ENCODE peak calls at places on chromosome 20, in four cellular contexts. One of them, this sample, is unnamed.

GRCh38 chr20:35663813-35664543 is 722 bp downstream of the CPNE1 start:
- DNase-seq in GM12878: no peak
- DNase-seq in K562: peak
- DNase-seq in HepG2: peak
- DNase-seq in this sample: peak

GRCh38 chr20:53613748-53614147 is 20.1 kb upstream of the ZNF217 start:
- DNase-seq in HepG2: no peak
- DNase-seq in K562: no peak
- DNase-seq in GM12878: no peak
- DNase-seq in this sample: no peak

GRCh38 chr20:49615401-49616153 is 47.6 kb upstream of the PTGIS start:
- DNase-seq in K562: no peak
- DNase-seq in GM12878: no peak
- DNase-seq in HepG2: peak
- DNase-seq in this sample: peak

GRCh38 chr20:32674362-32674789 is 635 bp upstream of the C20orf203 start:
- DNase-seq in GM12878: no peak
- DNase-seq in HepG2: peak
- DNase-seq in K562: peak
- DNase-seq in this sample: peak

GRCh38 chr20:18267815-18268214 is 20.5 kb upstream of the ZNF133 start:
- DNase-seq in GM12878: no peak
- DNase-seq in HepG2: no peak
- DNase-seq in K562: no peak
- DNase-seq in this sample: no peak

GRCh38 chr20:10360878-10361277 is 73.1 kb downstream of the MKKS start:
- DNase-seq in GM12878: no peak
- DNase-seq in K562: no peak
- DNase-seq in HepG2: no peak
- DNase-seq in this sample: no peak

GRCh38 chr20:36975085-36975829 is 23.7 kb upstream of the SAMHD1 start:
- DNase-seq in K562: no peak
- DNase-seq in GM12878: no peak
- DNase-seq in HepG2: no peak
- DNase-seq in this sample: no peak

GRCh38 chr20:61640846-61641245 is 388.8 kb downstream of the CDH4 start:
- DNase-seq in K562: no peak
- DNase-seq in GM12878: no peak
- DNase-seq in HepG2: no peak
- DNase-seq in this sample: no peak

GRCh38 chr20:46512943-46513844 is at the start of gene ZNF334:
- DNase-seq in K562: peak
- DNase-seq in HepG2: peak
- DNase-seq in GM12878: no peak
- DNase-seq in this sample: no peak

GRCh38 chr20:5397418-5397817 is 80.7 kb upstream of the PROKR2 start:
- DNase-seq in K562: no peak
- DNase-seq in HepG2: no peak
- DNase-seq in GM12878: no peak
- DNase-seq in this sample: no peak

GRCh38 chr20:11922561-11922960 is 4.9 kb downstream of the BTBD3 start:
- DNase-seq in GM12878: no peak
- DNase-seq in HepG2: no peak
- DNase-seq in K562: no peak
- DNase-seq in this sample: no peak

GRCh38 chr20:42955713-42956112 is 234.0 kb downstream of the PTPRT start:
- DNase-seq in HepG2: no peak
- DNase-seq in K562: no peak
- DNase-seq in GM12878: no peak
- DNase-seq in this sample: no peak

GRCh38 chr20:59939879-59940128 is 301 bp downstream of the PPP1R3D start:
- DNase-seq in HepG2: no peak
- DNase-seq in GM12878: no peak
- DNase-seq in K562: peak
- DNase-seq in this sample: no peak

GRCh38 chr20:25453035-25453810 is 45.8 kb downstream of the GINS1 start:
- DNase-seq in GM12878: no peak
- DNase-seq in HepG2: no peak
- DNase-seq in K562: no peak
- DNase-seq in this sample: peak

GRCh38 chr20:10655723-10656122 is 18.1 kb downstream of the JAG1 start:
- DNase-seq in GM12878: no peak
- DNase-seq in HepG2: no peak
- DNase-seq in K562: no peak
- DNase-seq in this sample: no peak

GRCh38 chr20:17617212-17617867 is 47.5 kb downstream of the DSTN start:
- DNase-seq in HepG2: peak
- DNase-seq in GM12878: no peak
- DNase-seq in K562: peak
- DNase-seq in this sample: peak

GRCh38 chr20:15310361-15310760 is 972.9 kb upstream of the FLRT3 start:
- DNase-seq in HepG2: no peak
- DNase-seq in K562: no peak
- DNase-seq in GM12878: no peak
- DNase-seq in this sample: no peak

GRCh38 chr20:41476013-41476441 is 109.4 kb upstream of the EMILIN3 start:
- DNase-seq in HepG2: no peak
- DNase-seq in GM12878: no peak
- DNase-seq in K562: no peak
- DNase-seq in this sample: no peak

GRCh38 chr20:36491901-36492617 is 49.3 kb upstream of the MYL9 start:
- DNase-seq in HepG2: no peak
- DNase-seq in GM12878: no peak
- DNase-seq in K562: no peak
- DNase-seq in this sample: no peak

GRCh38 chr20:31484001-31484400 is 8.9 kb downstream of the REM1 start:
- DNase-seq in HepG2: no peak
- DNase-seq in GM12878: no peak
- DNase-seq in K562: peak
- DNase-seq in this sample: peak

GRCh38 chr20:60210779-60211617 is 252.8 kb downstream of the CDH26 start:
- DNase-seq in K562: peak
- DNase-seq in GM12878: no peak
- DNase-seq in HepG2: peak
- DNase-seq in this sample: peak

GRCh38 chr20:40563296-40563950 is 125.6 kb downstream of the MAFB start:
- DNase-seq in K562: peak
- DNase-seq in HepG2: no peak
- DNase-seq in GM12878: no peak
- DNase-seq in this sample: peak

GRCh38 chr20:29123861-29124260 is 2133.6 kb upstream of the DEFB115 start:
- DNase-seq in GM12878: no peak
- DNase-seq in HepG2: no peak
- DNase-seq in K562: no peak
- DNase-seq in this sample: no peak

GRCh38 chr20:44023515-44024371 is 109.1 kb downstream of the TOX2 start:
- DNase-seq in HepG2: no peak
- DNase-seq in GM12878: no peak
- DNase-seq in K562: no peak
- DNase-seq in this sample: no peak

GRCh38 chr20:10040070-10040970 is 5.5 kb downstream of the ANKEF1 start:
- DNase-seq in HepG2: peak
- DNase-seq in K562: no peak
- DNase-seq in GM12878: no peak
- DNase-seq in this sample: peak

GRCh38 chr20:36666181-36666740 is 20.3 kb upstream of the SLA2 start:
- DNase-seq in K562: no peak
- DNase-seq in GM12878: no peak
- DNase-seq in HepG2: peak
- DNase-seq in this sample: no peak

GRCh38 chr20:23326774-23327173 is 23.8 kb upstream of the NXT1 start:
- DNase-seq in HepG2: no peak
- DNase-seq in K562: no peak
- DNase-seq in GM12878: no peak
- DNase-seq in this sample: no peak

GRCh38 chr20:49591217-49591865 is 23.4 kb upstream of the PTGIS start:
- DNase-seq in K562: no peak
- DNase-seq in HepG2: no peak
- DNase-seq in GM12878: no peak
- DNase-seq in this sample: no peak

GRCh38 chr20:17295151-17295726 is 68.4 kb downstream of the PCSK2 start:
- DNase-seq in GM12878: no peak
- DNase-seq in K562: no peak
- DNase-seq in HepG2: no peak
- DNase-seq in this sample: no peak

GRCh38 chr20:9241232-9241692 is 172.4 kb downstream of the PLCB4 start:
- DNase-seq in GM12878: no peak
- DNase-seq in K562: no peak
- DNase-seq in HepG2: no peak
- DNase-seq in this sample: peak

GRCh38 chr20:57965441-57965840 is 255.6 kb upstream of the PMEPA1 start:
- DNase-seq in K562: no peak
- DNase-seq in GM12878: no peak
- DNase-seq in HepG2: no peak
- DNase-seq in this sample: no peak

GRCh38 chr20:57968111-57968510 is 258.3 kb upstream of the PMEPA1 start:
- DNase-seq in K562: no peak
- DNase-seq in GM12878: no peak
- DNase-seq in HepG2: no peak
- DNase-seq in this sample: no peak

GRCh38 chr20:57967364-57967763 is 257.5 kb upstream of the PMEPA1 start:
- DNase-seq in K562: no peak
- DNase-seq in HepG2: no peak
- DNase-seq in GM12878: no peak
- DNase-seq in this sample: no peak

GRCh38 chr20:57964011-57964862 is 254.4 kb upstream of the PMEPA1 start:
- DNase-seq in K562: no peak
- DNase-seq in GM12878: no peak
- DNase-seq in HepG2: no peak
- DNase-seq in this sample: no peak

GRCh38 chr20:57966609-57967008 is 256.8 kb upstream of the PMEPA1 start:
- DNase-seq in HepG2: no peak
- DNase-seq in K562: no peak
- DNase-seq in GM12878: no peak
- DNase-seq in this sample: no peak
- TF ChIP-seq MYC in HepG2: no peak
- TF ChIP-seq MYC in K562: no peak
- TF ChIP-seq MYC in GM12878: no peak
- TF ChIP-seq MYC in this sample: no peak

DNA sequence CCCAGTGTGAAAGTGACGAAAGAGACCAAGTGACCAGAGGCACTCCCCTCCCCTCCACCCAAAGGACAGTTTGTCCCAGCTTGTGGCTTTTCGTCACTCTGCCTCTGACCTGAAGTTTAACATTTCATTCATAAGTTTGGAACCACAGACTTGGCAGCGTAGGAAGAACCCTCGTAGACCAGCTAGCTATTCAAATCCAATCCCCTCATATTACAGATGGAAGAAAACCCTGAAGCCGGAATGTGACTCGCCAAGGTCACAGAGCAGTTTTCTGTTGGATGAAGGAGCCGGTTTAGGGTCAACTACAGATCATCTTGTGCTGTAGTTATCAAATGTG is 3.9 kb upstream of the SYS1 start:
- DNase-seq in K562: no peak
- DNase-seq in GM12878: no peak
- DNase-seq in HepG2: no peak
- DNase-seq in this sample: no peak
- TF ChIP-seq BHLHE40 in K562: no peak
- TF ChIP-seq BHLHE40 in GM12878: no peak
- TF ChIP-seq BHLHE40 in HepG2: no peak
- TF ChIP-seq BHLHE40 in this sample: no peak

GRCh38 chr20:45052698-45053440 is 48.1 kb downstream of the KCNS1 start:
- DNase-seq in GM12878: peak
- DNase-seq in K562: no peak
- DNase-seq in HepG2: no peak
- DNase-seq in this sample: no peak

GRCh38 chr20:45049438-45049837 is 51.5 kb downstream of the KCNS1 start:
- DNase-seq in GM12878: no peak
- DNase-seq in K562: no peak
- DNase-seq in HepG2: no peak
- DNase-seq in this sample: no peak

GRCh38 chr20:45051497-45052060 is 49.3 kb downstream of the KCNS1 start:
- DNase-seq in GM12878: peak
- DNase-seq in HepG2: no peak
- DNase-seq in K562: no peak
- DNase-seq in this sample: no peak

GRCh38 chr20:45047581-45048119 is 53.3 kb downstream of the KCNS1 start:
- DNase-seq in HepG2: no peak
- DNase-seq in GM12878: no peak
- DNase-seq in K562: no peak
- DNase-seq in this sample: no peak

GRCh38 chr20:45049904-45050471 is 50.9 kb downstream of the KCNS1 start:
- DNase-seq in HepG2: no peak
- DNase-seq in K562: no peak
- DNase-seq in GM12878: no peak
- DNase-seq in this sample: no peak
- TF ChIP-seq MYC in HepG2: no peak
- TF ChIP-seq MYC in K562: no peak
- TF ChIP-seq MYC in GM12878: no peak
- TF ChIP-seq MYC in this sample: no peak

GRCh38 chr20:58567437-58567836 is 52.2 kb upstream of the APCDD1L start:
- DNase-seq in HepG2: no peak
- DNase-seq in K562: no peak
- DNase-seq in GM12878: no peak
- DNase-seq in this sample: no peak

GRCh38 chr20:58569211-58570125 is 54.3 kb upstream of the APCDD1L start:
- DNase-seq in HepG2: no peak
- DNase-seq in K562: no peak
- DNase-seq in GM12878: no peak
- DNase-seq in this sample: no peak

GRCh38 chr20:58568441-58568931 is 53.3 kb upstream of the APCDD1L start:
- DNase-seq in K562: no peak
- DNase-seq in GM12878: no peak
- DNase-seq in HepG2: no peak
- DNase-seq in this sample: no peak

GRCh38 chr20:58565461-58566175 is 50.4 kb upstream of the APCDD1L start:
- DNase-seq in GM12878: no peak
- DNase-seq in HepG2: no peak
- DNase-seq in K562: no peak
- DNase-seq in this sample: no peak

GRCh38 chr20:58566981-58567380 is 51.8 kb upstream of the APCDD1L start:
- DNase-seq in GM12878: no peak
- DNase-seq in HepG2: no peak
- DNase-seq in K562: no peak
- DNase-seq in this sample: no peak
- TF ChIP-seq BHLHE40 in GM12878: no peak
- TF ChIP-seq BHLHE40 in HepG2: no peak
- TF ChIP-seq BHLHE40 in K562: no peak
- TF ChIP-seq BHLHE40 in this sample: no peak

DNA sequence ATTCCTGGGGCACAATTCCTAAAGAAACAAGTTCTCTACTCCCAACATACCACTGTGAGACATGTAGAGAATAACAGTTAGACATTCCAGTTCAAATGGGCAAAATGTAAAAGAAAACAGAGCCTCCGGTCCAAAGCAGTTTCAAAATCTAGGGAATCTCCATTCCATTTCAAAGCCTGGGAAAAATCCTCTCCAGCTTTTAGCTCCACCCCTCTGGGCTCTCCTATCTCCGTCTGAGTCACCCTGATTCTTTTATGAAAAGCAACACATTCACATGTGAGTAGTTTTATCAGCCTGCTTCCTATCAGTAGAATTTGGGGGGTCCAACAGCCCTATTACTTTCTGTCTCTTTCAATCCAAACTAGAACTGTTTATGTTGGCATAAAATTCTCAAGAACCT is 3.7 kb downstream of the CSNK2A1 start:
- DNase-seq in K562: peak
- DNase-seq in HepG2: peak
- DNase-seq in GM12878: no peak
- DNase-seq in this sample: no peak
- TF ChIP-seq MYC in K562: no peak
- TF ChIP-seq MYC in HepG2: no peak
- TF ChIP-seq MYC in GM12878: no peak
- TF ChIP-seq MYC in this sample: no peak

This sample was measured in A549.